ENCODE peak calls at places on chromosome 19, in seven cellular contexts. I is SK-N-SH, Z is fibroblast of pulmonary artery, E is retinal pigment epithelial cell, G is OCI-LY7, Q is IMR-90, S is hepatocyte. P is an unnamed sample.

GRCh38 chr19:6065685-6066365 is 44.5 kb downstream of the RFX2 start:
- DNase-seq in Q (peak; percentile 30), E (no peak), S (peak; percentile 72), G (no peak), Z (peak; percentile 60), I (no peak), P (peak; percentile 89)

GRCh38 chr19:55484571-55485438 is at the start of gene NAT14:
- DNase-seq in E (no peak), Z (peak; percentile 61), G (peak; percentile 80), S (peak; percentile 82), Q (peak; percentile 48), I (peak; percentile 97), P (peak; percentile 63)

GRCh38 chr19:1066748-1067340 is at the start of gene ARHGAP45:
- DNase-seq in Z (no peak), S (peak; percentile 63), Q (no peak), I (peak; percentile 66), G (peak; percentile 87), E (no peak), P (peak; percentile 73)

GRCh38 chr19:14361824-14362223 is 19.4 kb upstream of the ADGRE5 start:
- DNase-seq in Z (peak; percentile 62), Q (no peak), I (peak; percentile 63), E (no peak), S (no peak), G (peak; percentile 57), P (peak; percentile 55)

GRCh38 chr19:5131031-5131865 is 162.3 kb downstream of the KDM4B start:
- DNase-seq in Q (no peak), G (peak; percentile 78), Z (no peak), S (peak; percentile 70), E (no peak), I (no peak), P (peak; percentile 85)

GRCh38 chr19:48390188-48391099 is 907 bp downstream of the KDELR1 start:
- DNase-seq in G (peak; percentile 81), E (no peak), Q (peak; percentile 49), S (peak; percentile 88), I (peak; percentile 84), Z (peak; percentile 58), P (peak; percentile 57)

GRCh38 chr19:30340724-30341595 is 31.2 kb upstream of the ZNF536 start:
- DNase-seq in E (no peak), S (peak; percentile 44), G (no peak), Q (no peak), I (peak; percentile 58), Z (no peak), P (no peak)

GRCh38 chr19:47587295-47587694 is 14.3 kb upstream of the ZNF541 start:
- DNase-seq in I (no peak), S (no peak), G (no peak), Q (peak; percentile 51), Z (peak; percentile 35), E (no peak), P (no peak)

GRCh38 chr19:51108066-51108804 is at the start of gene CTU1:
- DNase-seq in Z (peak; percentile 99), S (peak; percentile 98), E (peak; percentile 97), Q (peak; percentile 99), I (peak; percentile 94), G (peak; percentile 99), P (peak; percentile 99)

GRCh38 chr19:51637362-51637978 is 7.3 kb upstream of the SIGLEC5 start:
- DNase-seq in I (peak; percentile 33), G (peak; percentile 23), Q (no peak), S (no peak), Z (peak; percentile 11), E (no peak), P (no peak)

DNA sequence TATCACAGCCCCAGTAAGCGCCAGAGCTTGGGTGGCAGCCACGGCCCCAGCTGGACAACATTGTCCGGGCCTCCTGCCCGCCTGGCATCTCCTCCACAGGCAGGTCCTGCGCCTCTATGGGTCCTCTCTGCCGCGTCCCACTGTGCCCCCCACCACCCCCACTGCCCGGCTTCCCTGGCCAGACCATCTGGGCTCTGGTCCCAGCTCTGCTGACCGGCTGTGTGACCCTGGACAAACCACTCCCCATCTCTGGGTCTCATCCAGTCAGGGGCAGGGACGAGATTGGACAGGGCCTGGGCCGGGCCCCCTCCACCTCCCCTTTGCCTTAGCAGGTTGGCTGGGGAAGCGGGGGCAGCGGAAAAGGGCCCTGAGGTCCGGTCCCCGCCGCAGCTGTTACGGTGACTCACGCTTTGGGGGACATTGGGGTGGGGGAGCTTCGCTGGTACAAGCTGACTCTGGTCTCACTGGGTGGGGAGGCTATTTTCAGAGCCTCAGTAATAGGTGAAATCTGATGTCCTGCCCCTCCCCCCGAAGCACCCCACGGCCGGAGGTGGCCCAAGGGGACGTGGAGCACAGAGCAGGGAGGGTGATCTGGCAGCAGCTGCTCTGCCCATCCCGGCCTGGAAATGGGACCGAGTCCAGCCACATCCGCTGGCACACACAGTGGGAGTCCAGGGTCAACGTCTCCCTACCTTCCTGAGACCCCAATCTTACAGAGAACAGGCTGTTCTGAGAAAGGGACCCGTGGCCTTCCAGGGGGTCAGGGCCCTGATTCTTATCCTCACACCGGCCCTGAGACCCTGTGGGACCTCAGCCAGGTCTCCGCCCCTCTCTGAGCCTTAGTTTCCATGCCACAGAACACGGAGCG is 9.1 kb downstream of the NFIC start:
- DNase-seq in Z (peak; percentile 67), E (no peak), S (no peak), G (no peak), I (peak; percentile 90), Q (peak; percentile 70), P (peak; percentile 26)
- H3K4me3 ChIP-seq in Z (peak overlapping the region; percentile 12), E (no peak overlapping the region), S (no peak overlapping the region), G (no peak overlapping the region), I (no peak overlapping the region), Q (no peak overlapping the region), P (peak overlapping the region; percentile 14)

DNA sequence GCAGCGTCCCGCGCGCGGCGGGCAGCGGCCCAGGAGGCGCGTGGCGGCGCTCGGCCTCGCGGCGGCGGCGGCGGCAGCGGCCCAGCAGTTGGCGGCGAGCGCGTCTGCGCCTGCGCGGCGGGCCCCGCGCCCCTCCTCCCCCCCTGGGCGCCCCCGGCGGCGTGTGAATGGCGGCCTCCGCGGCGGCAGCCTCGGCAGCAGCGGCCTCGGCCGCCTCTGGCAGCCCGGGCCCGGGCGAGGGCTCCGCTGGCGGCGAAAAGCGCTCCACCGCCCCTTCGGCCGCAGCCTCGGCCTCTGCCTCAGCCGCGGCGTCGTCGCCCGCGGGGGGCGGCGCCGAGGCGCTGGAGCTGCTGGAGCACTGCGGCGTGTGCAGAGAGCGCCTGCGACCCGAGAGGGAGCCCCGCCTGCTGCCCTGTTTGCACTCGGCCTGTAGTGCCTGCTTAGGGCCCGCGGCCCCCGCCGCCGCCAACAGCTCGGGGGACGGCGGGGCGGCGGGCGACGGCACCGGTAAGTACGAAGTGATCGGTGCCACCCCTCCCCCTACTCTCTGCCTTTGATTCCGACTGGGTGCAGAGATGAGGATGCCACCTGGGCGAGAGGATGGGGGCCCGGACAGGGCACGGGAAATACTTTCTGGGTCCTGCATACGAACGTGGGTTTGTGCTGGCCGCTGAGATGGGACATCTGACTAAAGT is 874 bp downstream of the TRIM28 start:
- DNase-seq in G (peak; percentile 78), S (peak; percentile 88), Q (peak; percentile 47), I (peak; percentile 96), E (no peak), Z (peak; percentile 61), P (no peak)
- TF ChIP-seq CTCF in G (no peak), S (no peak), Q (no peak), I (no peak), E (no peak), Z (no peak), P (no peak)

GRCh38 chr19:46000497-46001246 is 5.4 kb downstream of the CCDC61 start:
- DNase-seq in Q (no peak), G (peak; percentile 81), Z (no peak), S (peak; percentile 73), E (no peak), I (peak; percentile 95), P (peak; percentile 83)
- H3K4me3 ChIP-seq in Q (no peak overlapping the region), G (peak overlapping the region; percentile 65), Z (peak overlapping the region; percentile 12), S (no peak overlapping the region), E (peak overlapping the region; percentile 49), I (peak overlapping the region; percentile 63), P (no peak overlapping the region)

GRCh38 chr19:18929311-18929710 is 9.8 kb downstream of the DDX49 start:
- DNase-seq in I (no peak), E (no peak), Q (no peak), S (no peak), G (no peak), Z (no peak), P (no peak)
- TF ChIP-seq CTCF in I (no peak), E (no peak), Q (no peak), S (no peak), G (no peak), Z (no peak), P (no peak)

P was measured in Peyer's patch.